ENCODE peak calls at places on chromosomes 4 and X, in six cellular contexts. S is stimulated activated CD8-positive, alpha-beta memory T cell treated with anti-CD3 and anti-CD28 coated beads, Interleukin-15, amount 100 ng/mL, for 24 hours; M is OCI-M1; L is HepG2; Z is NCI-H2107; N is CD4-positive, CD25-positive, alpha-beta regulatory T cell. B is an unnamed sample.

GRCh38 chr4:100576570-100576969 is 58.7 kb upstream of the EMCN start:
- DNase-seq in S (no peak), M (peak; percentile 26), L (peak; percentile 2), Z (no peak), N (no peak), B (no peak)

GRCh38 chrX:136437774-136438173 is 50.0 kb upstream of the BRS3 start:
- DNase-seq in S (no peak), M (no peak), L (no peak), Z (no peak), N (no peak), B (no peak)

GRCh38 chr4:25367004-25367621 is 9.9 kb upstream of the ANAPC4 start:
- DNase-seq in S (no peak), M (peak; percentile 71), L (no peak), Z (no peak), N (no peak), B (peak; percentile 19)

GRCh38 chr4:32102941-32103340 is 1382.8 kb downstream of the PCDH7 start:
- DNase-seq in S (no peak), M (no peak), L (no peak), Z (no peak), N (no peak), B (no peak)

GRCh38 chr4:2638730-2639129 is 102.3 kb downstream of the FAM193A start:
- DNase-seq in S (no peak), M (no peak), L (no peak), Z (no peak), N (no peak), B (no peak)

GRCh38 chrX:151699746-151700145 is 4.5 kb downstream of the PRRG3 start:
- DNase-seq in S (no peak), M (no peak), L (no peak), Z (no peak), N (no peak), B (no peak)

GRCh38 chr4:140136509-140136908 is 17.5 kb downstream of the MAML3 start:
- DNase-seq in S (no peak), M (peak; percentile 65), L (no peak), Z (no peak), N (no peak), B (peak; percentile 65)

GRCh38 chr4:108644237-108644636 is 6.2 kb upstream of the OSTC start:
- DNase-seq in S (no peak), M (no peak), L (no peak), Z (no peak), N (no peak), B (no peak)

GRCh38 chr4:152640058-152640921 is 39.5 kb downstream of the TMEM154 start:
- DNase-seq in S (no peak), M (peak; percentile 86), L (no peak), Z (peak; percentile 28), N (no peak), B (peak; percentile 25)

GRCh38 chr4:113822555-113823290 is 61.2 kb upstream of the CAMK2D start:
- DNase-seq in S (no peak), M (no peak), L (no peak), Z (no peak), N (no peak), B (no peak)

GRCh38 chrX:25003066-25003849 is 12.5 kb downstream of the ARX start:
- DNase-seq in S (no peak), M (no peak), L (no peak), Z (no peak), N (no peak), B (no peak)

GRCh38 chr4:155582971-155583437 is 83.6 kb upstream of the GUCY1A1 start:
- DNase-seq in S (no peak), M (peak; percentile 65), L (no peak), Z (no peak), N (no peak), B (no peak)

GRCh38 chrX:48474581-48474980 is 1.4 kb upstream of the FTSJ1 start:
- DNase-seq in S (no peak), M (no peak), L (no peak), Z (no peak), N (no peak), B (no peak)

GRCh38 chrX:11239230-11239629 is 54.0 kb upstream of the AMELX start:
- DNase-seq in S (no peak), M (peak; percentile 73), L (peak; percentile 0), Z (no peak), N (no peak), B (no peak)

GRCh38 chr4:124262211-124263179 is 450.0 kb downstream of the ANKRD50 start:
- DNase-seq in S (no peak), M (peak; percentile 87), L (peak; percentile 53), Z (peak; percentile 40), N (no peak), B (peak; percentile 57)